ENCODE peak calls at places on chromosome 5, in eight cellular contexts. T is endodermal cell; S is GM12865; E is tibial nerve; Z is A549; V is upper lobe of left lung; O is HFF-Myc; N is CD8-positive, alpha-beta T cell. D is an unnamed sample.

GRCh38 chr5:159331099-159331973 is 1.0 kb upstream of the IL12B start:
- DNase-seq in T (peak), S (peak), E (peak), Z (peak), V (peak), O (no peak), N (peak), D (peak)

GRCh38 chr5:33032161-33033085 is 321.3 kb downstream of the NPR3 start:
- DNase-seq in T (no peak), S (no peak), E (peak), Z (no peak), V (no peak), O (no peak), N (no peak), D (no peak)

GRCh38 chr5:4411664-4412063 is 728.5 kb upstream of the ADAMTS16 start:
- DNase-seq in T (peak), S (no peak), E (no peak), Z (no peak), V (no peak), O (no peak), N (no peak), D (no peak)

GRCh38 chr5:36703245-36703860 is 96.9 kb downstream of the SLC1A3 start:
- DNase-seq in T (no peak), S (no peak), E (no peak), Z (no peak), V (peak), O (no peak), N (no peak), D (no peak)

GRCh38 chr5:108989761-108990392 is 242.2 kb downstream of the FER start:
- DNase-seq in T (no peak), S (no peak), E (no peak), Z (no peak), V (no peak), O (no peak), N (no peak), D (no peak)

GRCh38 chr5:165119175-165119574 is 1613.8 kb downstream of the MAT2B start:
- DNase-seq in T (no peak), S (no peak), E (no peak), Z (no peak), V (no peak), O (no peak), N (no peak), D (no peak)

GRCh38 chr5:113057437-113058052 is 80.9 kb downstream of the DCP2 start:
- DNase-seq in T (peak), S (no peak), E (no peak), Z (no peak), V (no peak), O (no peak), N (no peak), D (no peak)

GRCh38 chr5:150043657-150044333 is 42.6 kb downstream of the CSF1R start:
- DNase-seq in T (no peak), S (no peak), E (no peak), Z (no peak), V (no peak), O (no peak), N (no peak), D (no peak)

GRCh38 chr5:111602817-111603445 is 90.6 kb upstream of the STARD4 start:
- DNase-seq in T (no peak), S (no peak), E (no peak), Z (no peak), V (no peak), O (no peak), N (no peak), D (no peak)

GRCh38 chr5:10563940-10564837 is at the start of gene ANKRD33B:
- DNase-seq in T (peak), S (peak), E (no peak), Z (peak), V (peak), O (no peak), N (peak), D (peak)

GRCh38 chr5:10566556-10567068 is 2.7 kb downstream of the ANKRD33B start:
- DNase-seq in T (peak), S (no peak), E (no peak), Z (no peak), V (no peak), O (no peak), N (no peak), D (no peak)

GRCh38 chr5:10567181-10567591 is 3.3 kb downstream of the ANKRD33B start:
- DNase-seq in T (peak), S (peak), E (no peak), Z (no peak), V (no peak), O (no peak), N (no peak), D (no peak)

GRCh38 chr5:10564838-10565784 is 1.2 kb downstream of the ANKRD33B start:
- DNase-seq in T (peak), S (no peak), E (no peak), Z (no peak), V (peak), O (no peak), N (no peak), D (no peak)

GRCh38 chr5:10565785-10566506 is 2.1 kb downstream of the ANKRD33B start:
- DNase-seq in T (peak), S (peak), E (no peak), Z (no peak), V (no peak), O (no peak), N (no peak), D (no peak)
- H3K4me3 ChIP-seq in T (peak), S (peak), E (peak), Z (peak), V (peak), O (peak), N (peak), D (peak)

GRCh38 chr5:132204736-132205135 is 22.9 kb downstream of the P4HA2 start:
- DNase-seq in T (peak), S (no peak), E (no peak), Z (no peak), V (no peak), O (no peak), N (no peak), D (no peak)
- H3K4me3 ChIP-seq in T (no peak), S (no peak), E (no peak), Z (no peak), V (no peak), O (no peak), N (no peak), D (no peak)

DNA sequence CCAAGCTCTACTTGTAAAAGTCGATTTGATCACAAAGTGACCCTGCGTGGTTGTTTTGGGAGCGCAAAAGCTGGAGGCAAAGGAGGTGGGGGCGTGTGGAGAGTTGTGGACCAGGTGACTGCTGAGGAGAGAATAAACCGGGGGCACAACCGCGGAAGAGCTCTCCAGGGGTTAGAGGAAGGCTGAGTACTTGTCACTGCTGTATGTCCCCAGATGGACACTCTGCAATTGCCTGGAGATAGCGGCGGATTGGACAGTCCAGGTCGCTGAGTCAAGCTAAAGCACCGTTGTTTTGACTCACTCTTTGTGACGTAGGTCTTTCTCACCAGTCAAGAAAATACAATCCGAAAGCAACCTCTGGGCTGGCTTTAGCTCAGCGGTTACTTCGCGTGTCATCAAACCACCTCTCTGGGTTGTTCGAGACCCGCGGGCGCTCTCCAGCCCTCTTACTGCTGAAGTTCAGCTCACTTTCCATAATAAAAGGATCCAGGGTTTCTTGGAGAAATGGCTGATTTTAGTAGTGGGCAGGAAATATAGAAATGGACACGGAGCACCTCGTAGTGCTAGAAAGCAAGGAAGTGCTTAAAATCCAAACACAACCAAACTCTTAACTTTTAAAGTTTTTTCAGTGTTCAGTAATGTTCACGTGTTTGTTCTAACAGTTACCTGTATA is 25.7 kb downstream of the ZMAT2 start:
- DNase-seq in T (peak), S (peak), E (peak), Z (peak), V (no peak), O (peak), N (peak), D (no peak)
- H3K4me3 ChIP-seq in T (peak), S (peak), E (no peak), Z (peak), V (peak), O (peak), N (no peak), D (no peak)

GRCh38 chr5:172740483-172741205 is 30.4 kb downstream of the DUSP1 start:
- DNase-seq in T (no peak), S (no peak), E (no peak), Z (peak), V (peak), O (peak), N (no peak), D (no peak)

GRCh38 chr5:172739385-172739784 is 31.6 kb downstream of the DUSP1 start:
- DNase-seq in T (no peak), S (no peak), E (no peak), Z (no peak), V (no peak), O (no peak), N (no peak), D (no peak)

GRCh38 chr5:172743112-172743959 is 27.7 kb downstream of the DUSP1 start:
- DNase-seq in T (no peak), S (peak), E (no peak), Z (no peak), V (no peak), O (no peak), N (no peak), D (no peak)

GRCh38 chr5:172744106-172745104 is 26.6 kb downstream of the DUSP1 start:
- DNase-seq in T (no peak), S (no peak), E (no peak), Z (no peak), V (no peak), O (no peak), N (no peak), D (no peak)

DNA sequence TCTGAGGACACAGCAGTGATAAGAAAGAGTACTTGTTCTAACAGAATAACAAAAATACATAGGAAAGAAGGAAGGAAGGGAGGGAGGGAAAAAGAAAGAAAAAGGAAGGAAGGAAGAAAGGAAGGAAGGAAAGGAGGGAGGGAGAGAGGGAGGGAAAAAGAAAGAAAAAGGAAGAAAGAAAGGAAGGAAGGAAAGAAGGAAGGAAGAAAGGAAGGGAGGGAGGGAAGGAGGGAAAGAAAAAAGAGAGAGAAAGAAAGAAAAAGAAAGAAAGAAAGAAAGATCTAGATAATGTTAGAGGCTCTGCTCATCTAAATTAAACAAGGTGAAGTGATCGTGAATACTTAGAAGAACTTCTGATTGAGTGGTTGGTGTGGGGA is 29.8 kb downstream of the DUSP1 start:
- DNase-seq in T (no peak), S (no peak), E (no peak), Z (no peak), V (no peak), O (no peak), N (no peak), D (no peak)
- H3K4me3 ChIP-seq in T (no peak), S (no peak), E (no peak), Z (no peak), V (no peak), O (no peak), N (no peak), D (no peak)

GRCh38 chr5:138468966-138469539 is 3.8 kb downstream of the EGR1 start:
- DNase-seq in T (no peak), S (no peak), E (no peak), Z (no peak), V (no peak), O (no peak), N (no peak), D (no peak)

GRCh38 chr5:138469540-138470321 is 4.5 kb downstream of the EGR1 start:
- DNase-seq in T (peak), S (no peak), E (no peak), Z (peak), V (no peak), O (no peak), N (no peak), D (no peak)

GRCh38 chr5:138467711-138468132 is 2.4 kb downstream of the EGR1 start:
- DNase-seq in T (no peak), S (no peak), E (peak), Z (no peak), V (no peak), O (no peak), N (no peak), D (no peak)

GRCh38 chr5:138466900-138467710 is 1.8 kb downstream of the EGR1 start:
- DNase-seq in T (no peak), S (peak), E (peak), Z (peak), V (peak), O (no peak), N (no peak), D (no peak)

DNA sequence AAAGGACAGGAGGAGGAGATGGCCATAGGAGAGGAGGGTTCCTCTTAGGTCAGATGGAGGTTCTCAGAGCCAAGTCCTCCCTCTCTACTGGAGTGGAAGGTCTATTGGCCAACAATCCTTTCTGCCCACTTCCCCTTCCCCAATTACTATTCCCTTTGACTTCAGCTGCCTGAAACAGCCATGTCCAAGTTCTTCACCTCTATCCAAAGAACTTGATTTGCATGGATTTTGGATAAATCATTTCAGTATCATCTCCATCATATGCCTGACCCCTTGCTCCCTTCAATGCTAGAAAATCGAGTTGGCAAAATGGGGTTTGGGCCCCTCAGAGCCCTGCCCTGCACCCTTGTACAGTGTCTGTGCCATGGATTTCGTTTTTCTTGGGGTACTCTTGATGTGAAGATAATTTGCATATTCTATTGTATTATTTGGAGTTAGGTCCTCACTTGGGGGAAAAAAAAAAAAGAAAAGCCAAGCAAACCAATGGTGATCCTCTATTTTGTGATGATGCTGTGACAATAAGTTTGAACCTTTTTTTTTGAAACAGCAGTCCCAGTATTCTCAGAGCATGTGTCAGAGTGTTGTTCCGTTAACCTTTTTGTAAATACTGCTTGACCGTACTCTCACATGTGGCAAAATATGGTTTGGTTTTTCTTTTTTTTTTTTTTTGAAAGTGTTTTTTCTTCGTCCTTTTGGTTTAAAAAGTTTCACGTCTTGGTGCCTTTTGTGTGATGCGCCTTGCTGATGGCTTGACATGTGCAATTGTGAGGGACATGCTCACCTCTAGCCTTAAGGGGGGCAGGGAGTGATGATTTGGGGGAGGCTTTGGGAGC is 3.1 kb downstream of the EGR1 start:
- DNase-seq in T (no peak), S (no peak), E (no peak), Z (peak), V (no peak), O (no peak), N (no peak), D (no peak)
- H3K4me3 ChIP-seq in T (no peak), S (no peak), E (peak), Z (no peak), V (peak), O (peak), N (no peak), D (peak)